ENCODE peak calls at places on chromosomes 6 and 20, in eight cellular contexts. One of them, this sample, is unnamed.

GRCh38 chr6:168609026-168609685 is 168.2 kb downstream of the SMOC2 start:
- DNase-seq in H1: peak; percentile 30
- DNase-seq in ovary: no peak
- DNase-seq in transverse colon: no peak
- DNase-seq in IMR-90: no peak
- DNase-seq in uterus: no peak
- DNase-seq in A549: no peak
- DNase-seq in stomach: no peak
- DNase-seq in this sample: no peak

GRCh38 chr20:49682278-49682677 is 31.4 kb downstream of the B4GALT5 start:
- DNase-seq in H1: no peak
- DNase-seq in ovary: no peak
- DNase-seq in transverse colon: no peak
- DNase-seq in IMR-90: no peak
- DNase-seq in uterus: no peak
- DNase-seq in A549: no peak
- DNase-seq in stomach: no peak
- DNase-seq in this sample: no peak

GRCh38 chr6:45610374-45610773 is 232.6 kb upstream of the SUPT3H start:
- DNase-seq in H1: no peak
- DNase-seq in ovary: no peak
- DNase-seq in transverse colon: no peak
- DNase-seq in IMR-90: no peak
- DNase-seq in uterus: no peak
- DNase-seq in A549: no peak
- DNase-seq in stomach: no peak
- DNase-seq in this sample: no peak

GRCh38 chr20:13212750-13213149 is 8.3 kb upstream of the ISM1 start:
- DNase-seq in H1: no peak
- DNase-seq in ovary: no peak
- DNase-seq in transverse colon: no peak
- DNase-seq in IMR-90: no peak
- DNase-seq in uterus: no peak
- DNase-seq in A549: no peak
- DNase-seq in stomach: no peak
- DNase-seq in this sample: no peak

GRCh38 chr6:9482030-9482731 is 932.7 kb downstream of the TFAP2A start:
- DNase-seq in H1: no peak
- DNase-seq in ovary: no peak
- DNase-seq in transverse colon: no peak
- DNase-seq in IMR-90: peak; percentile 96
- DNase-seq in uterus: no peak
- DNase-seq in A549: peak; percentile 44
- DNase-seq in stomach: no peak
- DNase-seq in this sample: peak; percentile 32

GRCh38 chr6:106163966-106164877 is 78.1 kb downstream of the PRDM1 start:
- DNase-seq in H1: no peak
- DNase-seq in ovary: no peak
- DNase-seq in transverse colon: peak; percentile 46
- DNase-seq in IMR-90: peak; percentile 79
- DNase-seq in uterus: peak; percentile 43
- DNase-seq in A549: no peak
- DNase-seq in stomach: no peak
- DNase-seq in this sample: no peak

GRCh38 chr20:6185268-6185667 is 62.4 kb upstream of the FERMT1 start:
- DNase-seq in H1: no peak
- DNase-seq in ovary: no peak
- DNase-seq in transverse colon: no peak
- DNase-seq in IMR-90: no peak
- DNase-seq in uterus: no peak
- DNase-seq in A549: no peak
- DNase-seq in stomach: no peak
- DNase-seq in this sample: no peak

GRCh38 chr6:44666324-44666723 is 278.8 kb downstream of the CDC5L start:
- DNase-seq in H1: peak; percentile 33
- DNase-seq in ovary: no peak
- DNase-seq in transverse colon: no peak
- DNase-seq in IMR-90: no peak
- DNase-seq in uterus: no peak
- DNase-seq in A549: no peak
- DNase-seq in stomach: no peak
- DNase-seq in this sample: no peak

GRCh38 chr6:117075218-117075617 is 190.1 kb upstream of the VGLL2 start:
- DNase-seq in H1: no peak
- DNase-seq in ovary: no peak
- DNase-seq in transverse colon: no peak
- DNase-seq in IMR-90: no peak
- DNase-seq in uterus: no peak
- DNase-seq in A549: no peak
- DNase-seq in stomach: no peak
- DNase-seq in this sample: no peak

GRCh38 chr6:100426241-100426640 is 38.5 kb downstream of the SIM1 start:
- DNase-seq in H1: no peak
- DNase-seq in ovary: no peak
- DNase-seq in transverse colon: no peak
- DNase-seq in IMR-90: no peak
- DNase-seq in uterus: no peak
- DNase-seq in A549: no peak
- DNase-seq in stomach: no peak
- DNase-seq in this sample: no peak

GRCh38 chr6:13577926-13578325 is 3.5 kb downstream of the SIRT5 start:
- DNase-seq in H1: no peak
- DNase-seq in ovary: no peak
- DNase-seq in transverse colon: no peak
- DNase-seq in IMR-90: no peak
- DNase-seq in uterus: no peak
- DNase-seq in A549: no peak
- DNase-seq in stomach: no peak
- DNase-seq in this sample: no peak

DNA sequence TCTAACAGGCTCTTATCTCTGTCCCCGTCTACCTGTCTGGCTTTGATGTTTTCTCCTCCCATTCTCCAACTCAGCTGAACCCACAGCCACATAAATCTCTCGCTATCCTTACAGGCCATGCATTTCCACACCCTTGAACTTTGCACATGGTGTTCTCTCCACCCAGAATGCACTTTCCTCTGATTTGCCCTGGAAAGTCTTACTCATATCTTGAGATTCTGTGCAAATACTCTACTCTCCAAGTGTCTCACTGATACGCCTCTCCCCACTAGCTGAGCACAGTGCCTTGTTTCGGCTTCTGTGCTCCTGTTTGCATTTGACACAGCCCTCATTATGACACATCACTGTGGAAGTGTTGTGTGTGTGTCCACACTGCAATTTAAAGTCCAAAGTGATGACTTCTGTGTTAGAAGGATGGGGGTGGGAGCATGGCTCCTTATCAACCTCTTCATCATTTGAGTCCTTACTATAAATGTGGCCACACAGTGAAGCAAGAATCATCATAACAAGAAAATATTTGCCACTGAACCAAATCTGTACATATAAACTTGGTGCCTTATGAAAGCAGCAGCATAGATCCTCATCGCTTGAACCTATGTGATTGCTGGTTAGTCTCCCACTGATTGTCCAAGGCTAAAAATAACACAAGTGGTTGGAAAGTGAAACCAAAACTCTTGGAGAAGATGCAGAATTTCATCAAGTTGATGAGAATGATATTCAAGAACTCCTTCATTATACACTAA is 5.5 kb upstream of the PRELID3B start:
- DNase-seq in H1: no peak
- DNase-seq in ovary: no peak
- DNase-seq in transverse colon: peak; percentile 63
- DNase-seq in IMR-90: peak; percentile 21
- DNase-seq in uterus: no peak
- DNase-seq in A549: peak; percentile 35
- DNase-seq in stomach: no peak
- DNase-seq in this sample: peak; percentile 22
- TF ChIP-seq POLR2A in H1: no peak
- TF ChIP-seq POLR2A in ovary: no peak
- TF ChIP-seq POLR2A in transverse colon: peak; percentile 48
- TF ChIP-seq POLR2A in IMR-90: no peak
- TF ChIP-seq POLR2A in uterus: no peak
- TF ChIP-seq POLR2A in A549: no peak
- TF ChIP-seq POLR2A in stomach: no peak
- TF ChIP-seq POLR2A in this sample: no peak

DNA sequence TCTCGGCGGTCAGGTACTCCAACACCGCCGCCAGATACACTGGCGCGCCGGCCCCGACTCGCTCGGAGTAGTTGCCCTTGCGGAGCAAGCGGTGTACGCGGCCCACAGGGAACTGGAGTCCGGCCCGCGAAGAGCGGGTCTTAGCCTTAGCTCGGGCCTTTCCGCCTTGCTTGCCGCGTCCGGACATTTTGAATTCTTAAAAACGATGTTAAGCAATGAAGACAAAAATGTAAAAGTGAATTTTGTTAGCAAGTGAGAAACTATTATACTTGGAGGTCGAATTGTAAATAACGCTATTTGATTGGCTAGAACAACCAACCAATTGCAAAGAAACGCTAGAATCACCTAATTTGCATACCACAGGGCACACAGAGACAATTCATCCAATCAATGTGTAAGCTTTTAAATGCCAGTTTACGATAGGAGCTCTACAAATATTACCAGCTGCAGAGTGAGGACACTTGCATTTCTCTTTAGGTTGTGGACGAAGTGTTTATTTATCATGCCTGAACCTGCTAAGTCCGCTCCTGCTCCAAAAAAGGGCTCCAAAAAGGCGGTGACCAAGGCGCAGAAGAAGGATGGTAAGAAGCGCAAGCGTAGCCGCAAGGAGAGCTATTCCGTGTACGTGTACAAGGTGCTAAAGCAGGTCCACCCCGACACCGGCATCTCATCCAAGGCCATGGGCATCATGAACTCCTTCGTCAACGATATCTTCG is 112.0 kb downstream of the HFE start:
- DNase-seq in H1: peak; percentile 83
- DNase-seq in ovary: peak; percentile 69
- DNase-seq in transverse colon: peak; percentile 69
- DNase-seq in IMR-90: peak; percentile 97
- DNase-seq in uterus: peak; percentile 66
- DNase-seq in A549: no peak
- DNase-seq in stomach: peak; percentile 68
- DNase-seq in this sample: no peak
- TF ChIP-seq POLR2A in H1: peak; percentile 99
- TF ChIP-seq POLR2A in ovary: peak; percentile 67
- TF ChIP-seq POLR2A in transverse colon: peak; percentile 98
- TF ChIP-seq POLR2A in IMR-90: peak; percentile 98
- TF ChIP-seq POLR2A in uterus: peak; percentile 90
- TF ChIP-seq POLR2A in A549: no peak
- TF ChIP-seq POLR2A in stomach: peak; percentile 72
- TF ChIP-seq POLR2A in this sample: peak; percentile 47

GRCh38 chr20:22579711-22580697 is 4.4 kb downstream of the FOXA2 start:
- DNase-seq in H1: peak; percentile 63
- DNase-seq in ovary: no peak
- DNase-seq in transverse colon: no peak
- DNase-seq in IMR-90: no peak
- DNase-seq in uterus: no peak
- DNase-seq in A549: no peak
- DNase-seq in stomach: peak; percentile 53
- DNase-seq in this sample: no peak
- TF ChIP-seq POLR2A in H1: no peak
- TF ChIP-seq POLR2A in ovary: no peak
- TF ChIP-seq POLR2A in transverse colon: no peak
- TF ChIP-seq POLR2A in IMR-90: no peak
- TF ChIP-seq POLR2A in uterus: no peak
- TF ChIP-seq POLR2A in A549: no peak
- TF ChIP-seq POLR2A in stomach: peak; percentile 11
- TF ChIP-seq POLR2A in this sample: no peak

DNA sequence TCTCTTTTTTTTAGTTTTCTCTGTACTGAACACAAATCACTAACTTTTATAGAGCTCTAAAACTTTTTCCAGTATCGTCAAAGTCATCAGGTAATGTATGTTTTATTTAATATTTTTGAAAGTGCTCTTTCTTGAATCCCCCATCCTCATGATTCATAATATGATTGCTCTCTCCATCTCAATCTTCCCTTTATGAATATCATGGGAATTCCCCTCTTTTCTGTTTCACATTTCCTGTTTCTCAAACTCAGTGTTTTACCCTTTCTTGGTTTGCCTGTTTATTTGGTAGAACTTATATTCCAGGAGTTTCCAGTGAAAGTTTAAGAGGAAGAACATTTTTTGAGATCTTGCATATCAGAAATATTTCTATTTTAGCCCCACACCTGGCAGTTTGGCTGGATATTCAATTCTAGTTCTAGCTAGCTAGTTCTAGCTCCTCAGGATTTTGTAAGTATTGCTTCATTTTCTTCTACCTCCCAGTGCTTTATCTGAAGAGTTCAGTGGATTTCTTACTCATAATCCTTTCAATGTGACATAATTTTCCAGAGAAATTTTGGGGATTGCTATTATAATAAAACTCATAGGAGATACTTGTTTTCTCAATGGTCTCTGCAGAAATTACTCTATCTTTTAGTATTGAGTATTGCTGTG is 6.1 kb upstream of the C6orf58 start:
- DNase-seq in H1: no peak
- DNase-seq in ovary: no peak
- DNase-seq in transverse colon: no peak
- DNase-seq in IMR-90: peak; percentile 13
- DNase-seq in uterus: no peak
- DNase-seq in A549: no peak
- DNase-seq in stomach: no peak
- DNase-seq in this sample: no peak
- TF ChIP-seq POLR2A in H1: no peak
- TF ChIP-seq POLR2A in ovary: no peak
- TF ChIP-seq POLR2A in transverse colon: no peak
- TF ChIP-seq POLR2A in IMR-90: no peak
- TF ChIP-seq POLR2A in uterus: no peak
- TF ChIP-seq POLR2A in A549: no peak
- TF ChIP-seq POLR2A in stomach: no peak
- TF ChIP-seq POLR2A in this sample: no peak

DNA sequence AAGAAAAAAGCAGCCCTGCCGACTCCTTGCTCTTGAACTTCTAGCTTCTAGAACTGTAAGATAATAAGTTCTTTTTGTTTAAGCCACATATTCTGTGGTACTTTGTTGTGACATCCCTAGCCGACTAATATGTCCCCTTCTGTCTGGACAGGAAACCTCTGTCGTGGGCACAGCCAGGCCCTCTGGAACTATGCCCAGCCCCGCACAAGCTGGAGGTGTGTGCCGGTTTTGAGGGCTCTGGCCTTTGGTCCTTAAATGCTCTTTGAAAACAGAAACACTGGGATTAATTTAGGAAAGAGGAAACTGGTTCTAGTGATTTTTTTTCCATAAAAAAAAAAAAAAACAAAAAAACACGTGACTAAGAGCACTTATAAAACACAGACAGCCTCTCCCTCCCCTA is 244.4 kb downstream of the NFATC2 start:
- DNase-seq in H1: no peak
- DNase-seq in ovary: no peak
- DNase-seq in transverse colon: no peak
- DNase-seq in IMR-90: no peak
- DNase-seq in uterus: no peak
- DNase-seq in A549: no peak
- DNase-seq in stomach: no peak
- DNase-seq in this sample: no peak
- TF ChIP-seq POLR2A in H1: no peak
- TF ChIP-seq POLR2A in ovary: no peak
- TF ChIP-seq POLR2A in transverse colon: no peak
- TF ChIP-seq POLR2A in IMR-90: no peak
- TF ChIP-seq POLR2A in uterus: no peak
- TF ChIP-seq POLR2A in A549: no peak
- TF ChIP-seq POLR2A in stomach: no peak
- TF ChIP-seq POLR2A in this sample: no peak